ENCODE peak calls at places on chromosomes 2 and 18, in eight cellular contexts. I, T, M, J, E, Z, Y and Q are unnamed samples.

GRCh38 chr18:33821503-33821902 is 243.5 kb downstream of the ASXL3 start:
- DNase-seq in J (peak), T (no peak), I (no peak), Y (no peak), M (no peak), E (no peak), Z (no peak), Q (no peak)

GRCh38 chr18:25231327-25231691 is 120.7 kb downstream of the ZNF521 start:
- DNase-seq in Z (no peak), M (no peak), T (no peak), J (no peak), E (no peak), I (no peak), Y (no peak), Q (no peak)

GRCh38 chr2:118495278-118495677 is 352.2 kb downstream of the EN1 start:
- DNase-seq in J (no peak), M (no peak), Y (no peak), I (no peak), Z (no peak), E (no peak), T (no peak), Q (no peak)

GRCh38 chr2:190277234-190278112 is 42.2 kb downstream of the HIBCH start:
- DNase-seq in Z (peak), I (peak), J (peak), M (no peak), Y (no peak), T (no peak), E (peak), Q (no peak)

GRCh38 chr18:49249523-49249922 is 210.9 kb downstream of the DYM start:
- DNase-seq in J (peak), I (no peak), T (no peak), Z (no peak), M (no peak), E (peak), Y (no peak), Q (no peak)

GRCh38 chr2:11835403-11835802 is 89.0 kb downstream of the LPIN1 start:
- DNase-seq in I (peak), E (no peak), J (no peak), T (no peak), Z (no peak), M (no peak), Y (no peak), Q (no peak)

GRCh38 chr2:200578778-200579177 is 7.0 kb upstream of the AOX1 start:
- DNase-seq in I (no peak), T (no peak), J (peak), M (no peak), E (no peak), Y (no peak), Z (peak), Q (no peak)

GRCh38 chr2:235398321-235398720 is 95.5 kb upstream of the AGAP1 start:
- DNase-seq in J (no peak), Y (no peak), I (no peak), E (no peak), Z (no peak), M (no peak), T (no peak), Q (no peak)

GRCh38 chr2:224584111-224584764 is 925 bp downstream of the CUL3 start:
- DNase-seq in M (no peak), J (peak), E (no peak), Z (peak), I (no peak), T (peak), Y (peak), Q (no peak)

GRCh38 chr2:229057997-229058553 is 213.0 kb downstream of the PID1 start:
- DNase-seq in J (no peak), Y (no peak), I (no peak), E (no peak), M (no peak), Z (no peak), T (no peak), Q (no peak)

GRCh38 chr2:170721678-170722077 is 6.5 kb downstream of the SP5 start:
- DNase-seq in Y (no peak), I (no peak), J (no peak), M (no peak), T (no peak), Z (no peak), E (no peak), Q (no peak)

GRCh38 chr2:138356178-138356577 is 145.4 kb upstream of the SPOPL start:
- DNase-seq in Y (no peak), Z (no peak), E (peak), I (no peak), T (no peak), M (no peak), J (peak), Q (no peak)

GRCh38 chr2:20507166-20507692 is 60.4 kb downstream of the RHOB start:
- DNase-seq in Y (no peak), Z (no peak), I (no peak), T (no peak), E (no peak), J (no peak), M (no peak), Q (no peak)

GRCh38 chr2:105782646-105783045 is 37.9 kb downstream of the NCK2 start:
- DNase-seq in E (no peak), M (no peak), I (peak), T (no peak), J (no peak), Y (no peak), Z (no peak), Q (no peak)

GRCh38 chr2:136126527-136126926 is 8.6 kb upstream of the CXCR4 start:
- DNase-seq in M (peak), Y (no peak), J (no peak), Z (no peak), I (peak), E (no peak), T (no peak), Q (no peak)

GRCh38 chr2:9416267-9416961 is 6.9 kb downstream of the ITGB1BP1 start:
- DNase-seq in J (no peak), T (no peak), I (no peak), Y (no peak), E (no peak), Z (no peak), M (no peak), Q (no peak)

GRCh38 chr2:118850901-118851268 is 3.4 kb upstream of the EN1 start:
- DNase-seq in E (no peak), I (no peak), J (no peak), Z (no peak), M (no peak), T (no peak), Y (no peak), Q (no peak)

GRCh38 chr2:10245021-10245420 is 57.7 kb upstream of the HPCAL1 start:
- DNase-seq in J (no peak), Z (no peak), I (no peak), T (no peak), Y (no peak), M (no peak), E (no peak), Q (no peak)

GRCh38 chr2:45699032-45699658 is 47.7 kb downstream of the PRKCE start:
- DNase-seq in Y (no peak), T (no peak), J (peak), M (no peak), E (peak), I (no peak), Z (no peak), Q (peak)

GRCh38 chr2:72442270-72442669 is 294.6 kb upstream of the CYP26B1 start:
- DNase-seq in M (no peak), J (no peak), Z (no peak), T (no peak), I (no peak), E (no peak), Y (no peak), Q (no peak)

GRCh38 chr2:119888673-119889072 is 124.2 kb upstream of the EPB41L5 start:
- DNase-seq in T (no peak), M (no peak), J (peak), I (no peak), Y (no peak), E (peak), Z (no peak), Q (peak)